ENCODE peak calls at places on chromosome 16, in nine cellular contexts. G, L, A, B, X, U, F, K and T are unnamed samples.
A peak's percentile ranks its signal among the peaks of the same experiment; 100 is the strongest.

GRCh38 chr16:26598061-26598460 is 468.7 kb upstream of the C16orf82 start:
- DNase-seq in G (no peak), L (no peak), A (no peak), B (no peak), X (no peak), U (no peak), F (no peak), K (no peak), T (peak; percentile 17)

GRCh38 chr16:48537909-48538745 is 71.9 kb downstream of the N4BP1 start:
- DNase-seq in G (peak; percentile 67), L (no peak), A (no peak), B (no peak), X (no peak), U (no peak), F (peak; percentile 67), K (no peak), T (peak; percentile 43)

GRCh38 chr16:5064915-5065314 is 841 bp downstream of the C16orf89 start:
- DNase-seq in G (no peak), L (no peak), A (no peak), B (peak; percentile 24), X (no peak), U (no peak), F (no peak), K (no peak), T (peak; percentile 10)

GRCh38 chr16:3112058-3112880 is at the start of gene ZNF205:
- DNase-seq in G (peak; percentile 78), L (peak; percentile 49), A (peak; percentile 71), B (peak; percentile 70), X (no peak), U (peak; percentile 82), F (peak; percentile 74), K (peak; percentile 89), T (peak; percentile 59)

GRCh38 chr16:22653876-22654275 is 143.2 kb downstream of the NPIPB5 start:
- DNase-seq in G (no peak), L (no peak), A (no peak), B (no peak), X (no peak), U (no peak), F (no peak), K (no peak), T (no peak)

GRCh38 chr16:66308096-66308495 is 58.4 kb upstream of the CDH5 start:
- DNase-seq in G (no peak), L (no peak), A (no peak), B (no peak), X (no peak), U (no peak), F (no peak), K (no peak), T (no peak)

GRCh38 chr16:56637814-56638750 is at the start of gene MT1A:
- DNase-seq in G (peak; percentile 65), L (peak; percentile 51), A (no peak), B (peak; percentile 7), X (no peak), U (no peak), F (peak; percentile 85), K (no peak), T (no peak)

GRCh38 chr16:622920-623280 is 7.9 kb upstream of the WFIKKN1 start:
- DNase-seq in G (no peak), L (no peak), A (no peak), B (no peak), X (no peak), U (no peak), F (no peak), K (no peak), T (no peak)

GRCh38 chr16:47392114-47392513 is 68.7 kb downstream of the ITFG1 start:
- DNase-seq in G (peak; percentile 26), L (no peak), A (peak; percentile 57), B (no peak), X (no peak), U (no peak), F (no peak), K (no peak), T (peak; percentile 51)

DNA sequence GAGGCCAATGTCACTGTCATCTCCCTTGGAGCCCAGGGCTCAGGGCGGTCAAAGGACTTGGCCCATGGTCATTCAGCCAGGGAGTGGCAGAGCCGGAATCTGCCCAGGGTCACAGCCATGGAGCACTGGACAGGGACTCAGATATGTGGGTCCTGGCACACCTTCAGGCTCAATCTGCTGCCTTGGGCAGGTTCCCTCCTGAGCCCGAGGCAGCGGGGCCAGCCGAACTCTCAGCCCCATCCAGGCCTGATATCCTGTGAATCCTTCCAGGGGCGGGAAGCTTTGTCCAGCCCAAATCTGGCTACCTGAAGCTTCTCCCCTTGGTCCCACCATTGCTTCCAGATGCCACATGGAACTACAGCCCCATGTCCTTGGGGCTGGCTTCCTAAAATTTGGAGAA is 12.2 kb upstream of the CDIPT start:
- DNase-seq in G (no peak), L (no peak), A (no peak), B (no peak), X (no peak), U (no peak), F (no peak), K (no peak), T (no peak)
- H3K27me3 ChIP-seq in G (peaks cover 18% of the 10 kb centered on the region), L (peaks cover 57% of the 10 kb centered on the region), A (peaks cover 9% of the 10 kb centered on the region), B (peaks cover 18% of the 10 kb centered on the region), X (peaks cover 27% of the 10 kb centered on the region), U (no peaks in the 10 kb centered on the region), F (peaks cover 18% of the 10 kb centered on the region), K (no peaks in the 10 kb centered on the region), T (peaks cover 12% of the 10 kb centered on the region)

DNA sequence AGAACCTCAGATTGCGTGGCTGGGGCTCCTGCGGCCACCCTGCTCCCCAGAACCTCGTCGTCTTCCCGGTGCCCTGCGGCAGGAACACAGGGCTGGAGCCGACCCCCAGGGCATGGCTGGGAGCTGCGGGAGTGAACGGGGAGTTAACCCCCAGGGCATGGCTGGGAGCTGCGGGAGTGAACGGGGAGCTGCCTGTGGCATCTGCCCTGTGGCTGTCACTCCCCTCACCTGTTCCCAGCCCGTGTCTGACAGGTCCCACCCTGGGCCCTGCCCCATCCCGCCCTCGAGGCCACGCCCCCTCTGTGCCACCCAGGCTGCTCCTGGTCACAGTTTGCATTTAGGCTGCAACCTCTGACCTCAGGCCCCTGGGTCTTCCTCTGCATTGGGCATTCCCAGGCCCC is 39.4 kb upstream of the ACSF3 start:
- DNase-seq in G (no peak), L (no peak), A (no peak), B (no peak), X (no peak), U (no peak), F (no peak), K (no peak), T (no peak)
- H3K27me3 ChIP-seq in G (no peaks in the 10 kb centered on the region), L (peaks cover 68% of the 10 kb centered on the region), A (peaks cover 3% of the 10 kb centered on the region), B (peaks cover 23% of the 10 kb centered on the region), X (peaks cover 21% of the 10 kb centered on the region), U (peaks cover 83% of the 10 kb centered on the region), F (no peaks in the 10 kb centered on the region), K (no peaks in the 10 kb centered on the region), T (no peaks in the 10 kb centered on the region)

GRCh38 chr16:73059779-73060178 is 11.9 kb upstream of the ZFHX3 start:
- DNase-seq in G (no peak), L (no peak), A (no peak), B (no peak), X (no peak), U (no peak), F (no peak), K (no peak), T (no peak)

GRCh38 chr16:73056911-73057310 is 9.0 kb upstream of the ZFHX3 start:
- DNase-seq in G (peak; percentile 22), L (no peak), A (no peak), B (no peak), X (no peak), U (no peak), F (no peak), K (peak; percentile 17), T (no peak)

GRCh38 chr16:73058616-73059409 is 10.9 kb upstream of the ZFHX3 start:
- DNase-seq in G (peak; percentile 68), L (no peak), A (peak; percentile 50), B (peak; percentile 43), X (no peak), U (peak; percentile 76), F (no peak), K (peak; percentile 76), T (peak; percentile 47)

GRCh38 chr16:73057369-73058210 is 9.7 kb upstream of the ZFHX3 start:
- DNase-seq in G (peak; percentile 58), L (no peak), A (peak; percentile 18), B (no peak), X (no peak), U (peak; percentile 66), F (no peak), K (peak; percentile 42), T (no peak)

DNA sequence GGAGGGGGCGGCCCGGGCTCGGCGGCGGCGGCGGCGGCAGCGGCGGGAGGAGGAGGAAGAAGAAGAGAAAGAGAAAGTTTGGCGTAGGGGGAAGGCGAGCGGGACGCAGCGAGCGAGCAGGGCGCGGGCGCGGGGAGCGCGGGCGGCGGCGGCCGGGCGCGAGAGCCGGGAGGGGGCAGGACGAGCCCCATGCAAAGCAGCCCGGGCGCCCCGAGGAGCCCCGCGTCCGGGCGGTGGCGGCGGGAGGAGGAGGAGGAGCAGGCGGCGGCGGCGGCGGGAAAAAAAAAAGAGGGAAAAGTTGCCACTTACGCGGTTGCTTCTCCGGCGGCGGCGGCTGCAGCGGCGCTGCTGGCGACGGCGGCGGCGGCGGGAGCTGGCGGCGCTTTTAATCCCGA is 10.3 kb upstream of the ZFHX3 start:
- DNase-seq in G (peak; percentile 60), L (no peak), A (peak; percentile 54), B (no peak), X (no peak), U (peak; percentile 54), F (no peak), K (peak; percentile 66), T (no peak)
- H3K27me3 ChIP-seq in G (peaks cover 82% of the 10 kb centered on the region), L (peaks cover 5% of the 10 kb centered on the region), A (no peaks in the 10 kb centered on the region), B (no peaks in the 10 kb centered on the region), X (no peaks in the 10 kb centered on the region), U (no peaks in the 10 kb centered on the region), F (peaks cover 5% of the 10 kb centered on the region), K (no peaks in the 10 kb centered on the region), T (no peaks in the 10 kb centered on the region)

DNA sequence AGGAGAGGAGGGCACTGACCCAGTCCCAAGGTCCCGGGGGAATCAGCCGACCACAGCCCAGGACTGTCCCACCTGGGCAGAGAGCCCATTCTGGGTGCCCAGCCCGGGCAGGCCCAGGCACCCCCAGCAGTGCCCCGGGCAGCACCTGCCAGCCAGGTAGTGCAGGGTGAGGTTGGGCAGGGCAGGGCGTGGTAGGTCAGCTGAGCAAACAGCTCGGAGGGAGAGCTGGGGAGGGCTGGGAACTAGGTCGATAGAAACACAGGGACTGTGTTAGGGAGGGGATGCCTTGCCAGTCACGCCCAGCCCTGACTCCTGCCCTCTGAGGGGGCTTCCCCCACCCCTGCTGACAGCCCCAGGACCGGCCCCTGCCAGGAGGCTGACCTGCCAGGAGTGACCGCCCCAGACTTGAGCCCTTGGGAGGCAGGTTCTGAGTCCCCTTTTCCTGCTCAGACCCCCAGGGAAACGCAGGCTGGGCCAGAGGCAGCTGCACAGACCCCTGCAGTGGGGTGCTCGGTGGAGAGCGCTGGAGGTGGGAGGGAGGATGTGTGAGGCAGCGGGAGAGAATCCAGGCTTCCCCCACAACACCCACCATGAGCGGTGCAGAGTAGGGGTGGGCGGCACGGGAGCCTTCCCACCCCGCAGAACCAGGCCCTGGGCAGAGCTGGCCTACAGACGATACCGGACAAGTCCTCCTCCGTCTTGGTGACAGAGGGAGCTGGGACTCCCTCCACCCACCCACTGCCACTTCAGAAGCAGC is 4.7 kb downstream of the HS3ST6 start:
- DNase-seq in G (no peak), L (no peak), A (peak; percentile 43), B (no peak), X (no peak), U (no peak), F (no peak), K (no peak), T (peak; percentile 52)
- H3K27me3 ChIP-seq in G (peaks cover 46% of the 10 kb centered on the region), L (peaks cover 69% of the 10 kb centered on the region), A (peaks cover 14% of the 10 kb centered on the region), B (peaks cover 64% of the 10 kb centered on the region), X (peaks cover 62% of the 10 kb centered on the region), U (peaks cover 25% of the 10 kb centered on the region), F (peaks cover 13% of the 10 kb centered on the region), K (peaks cover 28% of the 10 kb centered on the region), T (peaks cover 15% of the 10 kb centered on the region)